ENCODE peak calls at places on chromosome 16, in six cellular contexts. X is uterus, N is AG04450, K is body of pancreas, U is Caco-2, A is ovary. W is an unnamed sample.

GRCh38 chr16:35440875-35441274 is 1981.5 kb downstream of the TP53TG3F start:
- DNase-seq in X (no peak), N (no peak), K (no peak), U (no peak), A (no peak), W (no peak)

GRCh38 chr16:20243731-20244281 is 83.5 kb downstream of the GP2 start:
- DNase-seq in X (no peak), N (no peak), K (no peak), U (no peak), A (no peak), W (no peak)

GRCh38 chr16:49859139-49859947 is 3.4 kb upstream of the ZNF423 start:
- DNase-seq in X (peak; percentile 77), N (no peak), K (peak; percentile 79), U (peak; percentile 23), A (peak; percentile 85), W (peak; percentile 8)

GRCh38 chr16:50360779-50361178 is 8.0 kb downstream of the BRD7 start:
- DNase-seq in X (no peak), N (no peak), K (peak; percentile 27), U (no peak), A (no peak), W (no peak)

GRCh38 chr16:87828071-87828971 is 41.0 kb downstream of the SLC7A5 start:
- DNase-seq in X (no peak), N (no peak), K (peak; percentile 78), U (peak; percentile 45), A (no peak), W (peak; percentile 22)

GRCh38 chr16:25038239-25038954 is 23.2 kb upstream of the ARHGAP17 start:
- DNase-seq in X (no peak), N (no peak), K (no peak), U (no peak), A (no peak), W (no peak)

GRCh38 chr16:31453255-31454204 is 5.8 kb upstream of the ARMC5 start:
- DNase-seq in X (peak; percentile 52), N (no peak), K (no peak), U (no peak), A (peak; percentile 89), W (peak; percentile 59)

GRCh38 chr16:986925-987581 is 5.5 kb downstream of the SOX8 start:
- DNase-seq in X (no peak), N (no peak), K (no peak), U (no peak), A (no peak), W (no peak)

GRCh38 chr16:66519482-66519881 is 30.4 kb downstream of the TK2 start:
- DNase-seq in X (no peak), N (no peak), K (no peak), U (no peak), A (no peak), W (no peak)

GRCh38 chr16:69851491-69852240 is 89.5 kb downstream of the WWP2 start:
- DNase-seq in X (no peak), N (no peak), K (no peak), U (no peak), A (no peak), W (no peak)

GRCh38 chr16:86427327-86427935 is 82.9 kb upstream of the FOXF1 start:
- DNase-seq in X (no peak), N (no peak), K (no peak), U (no peak), A (no peak), W (no peak)

GRCh38 chr16:87570938-87571867 is 31.1 kb upstream of the JPH3 start:
- DNase-seq in X (no peak), N (no peak), K (peak; percentile 75), U (peak; percentile 83), A (peak; percentile 68), W (peak; percentile 48)

GRCh38 chr16:49284962-49285361 is 3.3 kb upstream of the CBLN1 start:
- DNase-seq in X (no peak), N (no peak), K (no peak), U (no peak), A (no peak), W (no peak)

GRCh38 chr16:65075877-65076276 is 46.0 kb downstream of the CDH11 start:
- DNase-seq in X (no peak), N (no peak), K (no peak), U (no peak), A (no peak), W (no peak)

GRCh38 chr16:65377131-65377649 is 255.3 kb upstream of the CDH11 start:
- DNase-seq in X (no peak), N (no peak), K (no peak), U (no peak), A (no peak), W (peak; percentile 23)

GRCh38 chr16:79278506-79278905 is 322.0 kb downstream of the MAF start:
- DNase-seq in X (no peak), N (no peak), K (no peak), U (no peak), A (no peak), W (no peak)

GRCh38 chr16:53022374-53022773 is 30.3 kb downstream of the CHD9NB start:
- DNase-seq in X (no peak), N (peak; percentile 7), K (peak; percentile 45), U (peak; percentile 73), A (no peak), W (peak; percentile 24)

GRCh38 chr16:69187891-69188451 is 1.0 kb downstream of the SNTB2 start:
- DNase-seq in X (peak; percentile 44), N (no peak), K (peak; percentile 58), U (peak; percentile 52), A (no peak), W (no peak)

GRCh38 chr16:65832269-65832668 is 534.2 kb upstream of the CDH5 start:
- DNase-seq in X (no peak), N (no peak), K (no peak), U (no peak), A (no peak), W (no peak)

GRCh38 chr16:86732621-86733297 is 154.4 kb downstream of the FOXL1 start:
- DNase-seq in X (no peak), N (no peak), K (no peak), U (no peak), A (no peak), W (peak; percentile 70)

GRCh38 chr16:56615353-56615752 is 7.0 kb downstream of the MT2A start:
- DNase-seq in X (no peak), N (no peak), K (no peak), U (no peak), A (no peak), W (peak; percentile 61)

GRCh38 chr16:30027588-30028437 is 3.3 kb downstream of the TLCD3B start:
- DNase-seq in X (no peak), N (no peak), K (no peak), U (no peak), A (no peak), W (no peak)

GRCh38 chr16:69906838-69907301 is 44.3 kb upstream of the CLEC18A start:
- DNase-seq in X (no peak), N (peak; percentile 86), K (no peak), U (no peak), A (no peak), W (peak; percentile 83)

GRCh38 chr16:17134586-17134985 is 336.2 kb downstream of the XYLT1 start:
- DNase-seq in X (no peak), N (no peak), K (no peak), U (no peak), A (no peak), W (no peak)

GRCh38 chr16:29664133-29664912 is 1.3 kb downstream of the SPN start:
- DNase-seq in X (no peak), N (no peak), K (peak; percentile 15), U (no peak), A (no peak), W (no peak)

GRCh38 chr16:1642148-1642547 is 30.0 kb downstream of the CRAMP1 start:
- DNase-seq in X (no peak), N (no peak), K (no peak), U (no peak), A (no peak), W (no peak)

GRCh38 chr16:72990571-72990970 is 57.4 kb downstream of the ZFHX3 start:
- DNase-seq in X (no peak), N (no peak), K (no peak), U (no peak), A (no peak), W (no peak)

GRCh38 chr16:56532714-56533113 is 12.9 kb upstream of the BBS2 start:
- DNase-seq in X (no peak), N (no peak), K (no peak), U (peak; percentile 20), A (no peak), W (no peak)

GRCh38 chr16:66910175-66910940 is 8.3 kb downstream of the CDH16 start:
- DNase-seq in X (no peak), N (no peak), K (no peak), U (no peak), A (no peak), W (no peak)

GRCh38 chr16:1974157-1975070 is 2.6 kb downstream of the TBL3 start:
- DNase-seq in X (no peak), N (no peak), K (no peak), U (no peak), A (peak; percentile 41), W (no peak)

GRCh38 chr16:9966569-9967157 is 215.6 kb downstream of the GRIN2A start:
- DNase-seq in X (no peak), N (no peak), K (no peak), U (no peak), A (no peak), W (no peak)

GRCh38 chr16:56514845-56515244 is 5.0 kb downstream of the BBS2 start:
- DNase-seq in X (no peak), N (no peak), K (no peak), U (no peak), A (no peak), W (peak; percentile 19)

GRCh38 chr16:73505178-73505968 is 457.4 kb upstream of the ZFHX3 start:
- DNase-seq in X (no peak), N (no peak), K (no peak), U (no peak), A (no peak), W (no peak)

GRCh38 chr16:57601801-57602478 is 26.5 kb upstream of the ADGRG1 start:
- DNase-seq in X (no peak), N (no peak), K (peak; percentile 47), U (no peak), A (no peak), W (no peak)

GRCh38 chr16:28218109-28218508 is 6.3 kb upstream of the XPO6 start:
- DNase-seq in X (no peak), N (peak; percentile 18), K (peak; percentile 13), U (peak; percentile 30), A (no peak), W (peak; percentile 26)

GRCh38 chr16:88936913-88937666 is 39.9 kb downstream of the CBFA2T3 start:
- DNase-seq in X (no peak), N (no peak), K (no peak), U (no peak), A (no peak), W (no peak)
- H3K4me3 ChIP-seq in X (no peak overlapping the region), N (no peak overlapping the region), K (no peak overlapping the region), U (no peak overlapping the region), A (no peak overlapping the region), W (no peak overlapping the region)

GRCh38 chr16:3400779-3401688 is at the start of the genes ZNF174 and ZSCAN32:
- DNase-seq in X (peak; percentile 100), N (peak; percentile 99), K (peak; percentile 99), U (peak; percentile 99), A (peak; percentile 98), W (peak; percentile 100)
- TF ChIP-seq CTCF in X (peak; percentile 19), N (no peak), K (no peak), U (no peak), A (no peak), W (no peak)

GRCh38 chr16:88885693-88886253 is 19.3 kb upstream of the PABPN1L start:
- DNase-seq in X (no peak), N (no peak), K (no peak), U (no peak), A (no peak), W (no peak)
- H3K4me3 ChIP-seq in X (no peak overlapping the region), N (no peak overlapping the region), K (no peak overlapping the region), U (no peak overlapping the region), A (no peak overlapping the region), W (no peak overlapping the region)

GRCh38 chr16:83113317-83113716 is 486.5 kb downstream of the CDH13 start:
- DNase-seq in X (no peak), N (no peak), K (peak; percentile 35), U (peak; percentile 56), A (no peak), W (no peak)
- TF ChIP-seq CTCF in X (no peak), N (peak; percentile 47), K (no peak), U (peak; percentile 81), A (no peak), W (peak; percentile 51)

W was measured in foreskin fibroblast.